ENCODE peak calls at places on chromosomes 11 and 22, in ten cellular contexts. One of them, this sample, is unnamed.

GRCh38 chr11:117923773-117924172 is 5.4 kb downstream of the TMPRSS13 start:
- DNase-seq in putamen: no peak
- DNase-seq in osteocyte: no peak
- DNase-seq in A172: no peak
- DNase-seq in neural progenitor cell: no peak
- DNase-seq in GM03348: no peak
- DNase-seq in H7: peak
- DNase-seq in T-helper 9 cell: no peak
- DNase-seq in EH: peak
- DNase-seq in AG10803: no peak
- DNase-seq in this sample: peak

GRCh38 chr22:31825513-31825912 is 71.7 kb downstream of the DEPDC5 start:
- DNase-seq in neural progenitor cell: no peak
- DNase-seq in EH: no peak
- DNase-seq in AG10803: no peak
- DNase-seq in osteocyte: no peak
- DNase-seq in T-helper 9 cell: no peak
- DNase-seq in putamen: no peak
- DNase-seq in A172: no peak
- DNase-seq in H7: no peak
- DNase-seq in GM03348: no peak
- DNase-seq in this sample: no peak

GRCh38 chr11:12682730-12683500 is 8.7 kb downstream of the TEAD1 start:
- DNase-seq in putamen: no peak
- DNase-seq in A172: no peak
- DNase-seq in GM03348: no peak
- DNase-seq in osteocyte: no peak
- DNase-seq in EH: no peak
- DNase-seq in H7: no peak
- DNase-seq in AG10803: no peak
- DNase-seq in neural progenitor cell: no peak
- DNase-seq in T-helper 9 cell: no peak
- DNase-seq in this sample: no peak

GRCh38 chr22:28283025-28283654 is 364.1 kb upstream of the PITPNB start:
- DNase-seq in T-helper 9 cell: no peak
- DNase-seq in H7: no peak
- DNase-seq in A172: no peak
- DNase-seq in osteocyte: no peak
- DNase-seq in putamen: no peak
- DNase-seq in AG10803: peak
- DNase-seq in EH: peak
- DNase-seq in GM03348: peak
- DNase-seq in neural progenitor cell: no peak
- DNase-seq in this sample: peak

GRCh38 chr22:24271406-24271760 is 752 bp downstream of the SPECC1L start:
- DNase-seq in A172: no peak
- DNase-seq in T-helper 9 cell: no peak
- DNase-seq in GM03348: no peak
- DNase-seq in EH: peak
- DNase-seq in osteocyte: no peak
- DNase-seq in neural progenitor cell: no peak
- DNase-seq in AG10803: no peak
- DNase-seq in H7: no peak
- DNase-seq in putamen: no peak
- DNase-seq in this sample: no peak

GRCh38 chr11:118789501-118790356 is 1.2 kb downstream of the DDX6 start:
- DNase-seq in A172: peak
- DNase-seq in AG10803: peak
- DNase-seq in neural progenitor cell: peak
- DNase-seq in T-helper 9 cell: peak
- DNase-seq in putamen: peak
- DNase-seq in H7: peak
- DNase-seq in GM03348: peak
- DNase-seq in osteocyte: no peak
- DNase-seq in EH: peak
- DNase-seq in this sample: peak

GRCh38 chr22:27485842-27486241 is 315.7 kb downstream of the MN1 start:
- DNase-seq in putamen: no peak
- DNase-seq in osteocyte: no peak
- DNase-seq in H7: no peak
- DNase-seq in neural progenitor cell: no peak
- DNase-seq in EH: no peak
- DNase-seq in AG10803: no peak
- DNase-seq in A172: no peak
- DNase-seq in GM03348: no peak
- DNase-seq in T-helper 9 cell: no peak
- DNase-seq in this sample: no peak

GRCh38 chr11:19183641-19184040 is 18.1 kb downstream of the CSRP3 start:
- DNase-seq in GM03348: no peak
- DNase-seq in AG10803: no peak
- DNase-seq in A172: no peak
- DNase-seq in neural progenitor cell: no peak
- DNase-seq in H7: no peak
- DNase-seq in T-helper 9 cell: no peak
- DNase-seq in EH: no peak
- DNase-seq in putamen: no peak
- DNase-seq in osteocyte: no peak
- DNase-seq in this sample: no peak

GRCh38 chr22:29217827-29218757 is 12.4 kb downstream of the EMID1 start:
- DNase-seq in H7: peak
- DNase-seq in osteocyte: no peak
- DNase-seq in AG10803: no peak
- DNase-seq in neural progenitor cell: no peak
- DNase-seq in GM03348: no peak
- DNase-seq in A172: no peak
- DNase-seq in T-helper 9 cell: no peak
- DNase-seq in putamen: no peak
- DNase-seq in EH: no peak
- DNase-seq in this sample: peak

GRCh38 chr22:46738961-46739870 is 1.2 kb upstream of the CERK start:
- DNase-seq in A172: no peak
- DNase-seq in H7: peak
- DNase-seq in T-helper 9 cell: peak
- DNase-seq in EH: peak
- DNase-seq in AG10803: peak
- DNase-seq in neural progenitor cell: peak
- DNase-seq in putamen: no peak
- DNase-seq in osteocyte: no peak
- DNase-seq in GM03348: no peak
- DNase-seq in this sample: peak

GRCh38 chr22:42805998-42806481 is 51.0 kb downstream of the ARFGAP3 start:
- DNase-seq in osteocyte: peak
- DNase-seq in H7: peak
- DNase-seq in A172: peak
- DNase-seq in GM03348: no peak
- DNase-seq in putamen: no peak
- DNase-seq in neural progenitor cell: peak
- DNase-seq in AG10803: no peak
- DNase-seq in EH: no peak
- DNase-seq in T-helper 9 cell: no peak
- DNase-seq in this sample: peak

GRCh38 chr11:129620705-129621104 is 194.9 kb upstream of the TMEM45B start:
- DNase-seq in A172: peak
- DNase-seq in AG10803: no peak
- DNase-seq in GM03348: no peak
- DNase-seq in neural progenitor cell: no peak
- DNase-seq in T-helper 9 cell: no peak
- DNase-seq in EH: no peak
- DNase-seq in osteocyte: no peak
- DNase-seq in putamen: no peak
- DNase-seq in H7: no peak
- DNase-seq in this sample: no peak

GRCh38 chr11:1034001-1034400 is 2.5 kb downstream of the MUC6 start:
- DNase-seq in H7: no peak
- DNase-seq in AG10803: peak
- DNase-seq in A172: no peak
- DNase-seq in osteocyte: no peak
- DNase-seq in putamen: no peak
- DNase-seq in T-helper 9 cell: no peak
- DNase-seq in GM03348: no peak
- DNase-seq in EH: no peak
- DNase-seq in neural progenitor cell: no peak
- DNase-seq in this sample: no peak

GRCh38 chr11:68429661-68430060 is 30.9 kb upstream of the PPP6R3 start:
- DNase-seq in AG10803: no peak
- DNase-seq in GM03348: no peak
- DNase-seq in osteocyte: no peak
- DNase-seq in A172: no peak
- DNase-seq in T-helper 9 cell: no peak
- DNase-seq in neural progenitor cell: no peak
- DNase-seq in H7: no peak
- DNase-seq in putamen: no peak
- DNase-seq in EH: no peak
- DNase-seq in this sample: peak

GRCh38 chr11:46640034-46640788 is 22.9 kb downstream of the ATG13 start:
- DNase-seq in AG10803: no peak
- DNase-seq in GM03348: no peak
- DNase-seq in T-helper 9 cell: no peak
- DNase-seq in EH: no peak
- DNase-seq in A172: no peak
- DNase-seq in osteocyte: no peak
- DNase-seq in neural progenitor cell: no peak
- DNase-seq in putamen: no peak
- DNase-seq in H7: no peak
- DNase-seq in this sample: no peak

GRCh38 chr22:19393704-19394103 is 37.8 kb downstream of the HIRA start:
- DNase-seq in osteocyte: no peak
- DNase-seq in putamen: no peak
- DNase-seq in A172: no peak
- DNase-seq in GM03348: no peak
- DNase-seq in neural progenitor cell: no peak
- DNase-seq in AG10803: no peak
- DNase-seq in T-helper 9 cell: no peak
- DNase-seq in H7: no peak
- DNase-seq in EH: no peak
- DNase-seq in this sample: no peak

GRCh38 chr11:88535916-88536547 is 198.5 kb upstream of the CTSC start:
- DNase-seq in osteocyte: no peak
- DNase-seq in GM03348: peak
- DNase-seq in putamen: no peak
- DNase-seq in neural progenitor cell: no peak
- DNase-seq in H7: no peak
- DNase-seq in EH: peak
- DNase-seq in T-helper 9 cell: no peak
- DNase-seq in AG10803: peak
- DNase-seq in A172: peak
- DNase-seq in this sample: peak

GRCh38 chr11:46972343-46972742 is 35.8 kb downstream of the CSTPP1 start:
- DNase-seq in A172: no peak
- DNase-seq in EH: no peak
- DNase-seq in T-helper 9 cell: no peak
- DNase-seq in neural progenitor cell: no peak
- DNase-seq in putamen: no peak
- DNase-seq in osteocyte: no peak
- DNase-seq in GM03348: no peak
- DNase-seq in AG10803: no peak
- DNase-seq in H7: no peak
- DNase-seq in this sample: no peak

GRCh38 chr22:19905619-19906276 is 35.8 kb upstream of the COMT start:
- DNase-seq in T-helper 9 cell: no peak
- DNase-seq in putamen: no peak
- DNase-seq in H7: no peak
- DNase-seq in GM03348: no peak
- DNase-seq in osteocyte: no peak
- DNase-seq in AG10803: no peak
- DNase-seq in EH: no peak
- DNase-seq in neural progenitor cell: no peak
- DNase-seq in A172: no peak
- DNase-seq in this sample: peak

GRCh38 chr11:1548221-1549070 is 23.6 kb downstream of the DUSP8 start:
- DNase-seq in AG10803: peak
- DNase-seq in GM03348: peak
- DNase-seq in H7: peak
- DNase-seq in EH: peak
- DNase-seq in putamen: no peak
- DNase-seq in osteocyte: no peak
- DNase-seq in A172: peak
- DNase-seq in neural progenitor cell: peak
- DNase-seq in T-helper 9 cell: no peak
- DNase-seq in this sample: peak

GRCh38 chr22:19891350-19892248 is 36.9 kb upstream of the GNB1L start:
- DNase-seq in neural progenitor cell: peak
- DNase-seq in H7: peak
- DNase-seq in putamen: peak
- DNase-seq in EH: peak
- DNase-seq in GM03348: peak
- DNase-seq in AG10803: peak
- DNase-seq in T-helper 9 cell: peak
- DNase-seq in osteocyte: no peak
- DNase-seq in A172: peak
- DNase-seq in this sample: peak

GRCh38 chr11:31725176-31725575 is 85.9 kb downstream of the PAX6 start:
- DNase-seq in A172: no peak
- DNase-seq in GM03348: peak
- DNase-seq in neural progenitor cell: no peak
- DNase-seq in T-helper 9 cell: no peak
- DNase-seq in putamen: no peak
- DNase-seq in osteocyte: no peak
- DNase-seq in AG10803: peak
- DNase-seq in H7: no peak
- DNase-seq in EH: peak
- DNase-seq in this sample: no peak

GRCh38 chr22:43273902-43274484 is 69.2 kb downstream of the SCUBE1 start:
- DNase-seq in GM03348: peak
- DNase-seq in putamen: peak
- DNase-seq in EH: peak
- DNase-seq in AG10803: peak
- DNase-seq in osteocyte: no peak
- DNase-seq in A172: peak
- DNase-seq in neural progenitor cell: peak
- DNase-seq in T-helper 9 cell: no peak
- DNase-seq in H7: peak
- DNase-seq in this sample: peak